ENCODE peak calls at places on chromosomes 7 and 10, in six cellular contexts. One of them, this sample, is unnamed.

GRCh38 chr7:95840953-95841950 is 68.9 kb downstream of the DYNC1I1 start:
- DNase-seq in RWPE1: peak; percentile 17
- DNase-seq in lower leg skin: no peak
- DNase-seq in tibial artery: no peak
- DNase-seq in omental fat pad: no peak
- DNase-seq in GM13977: peak; percentile 50
- DNase-seq in this sample: peak; percentile 1

GRCh38 chr10:93445097-93445960 is 36.8 kb downstream of the MYOF start:
- DNase-seq in RWPE1: peak; percentile 97
- DNase-seq in lower leg skin: peak; percentile 96
- DNase-seq in tibial artery: peak; percentile 98
- DNase-seq in omental fat pad: peak; percentile 86
- DNase-seq in GM13977: no peak
- DNase-seq in this sample: no peak

GRCh38 chr7:6272481-6273323 is at the start of gene CYTH3:
- DNase-seq in RWPE1: peak; percentile 97
- DNase-seq in lower leg skin: peak; percentile 95
- DNase-seq in tibial artery: peak; percentile 66
- DNase-seq in omental fat pad: peak; percentile 37
- DNase-seq in GM13977: peak; percentile 99
- DNase-seq in this sample: peak; percentile 87

GRCh38 chr10:860519-860918 is 71.0 kb downstream of the LARP4B start:
- DNase-seq in RWPE1: no peak
- DNase-seq in lower leg skin: no peak
- DNase-seq in tibial artery: no peak
- DNase-seq in omental fat pad: no peak
- DNase-seq in GM13977: no peak
- DNase-seq in this sample: no peak

GRCh38 chr10:70038926-70039325 is 13.7 kb upstream of the MACROH2A2 start:
- DNase-seq in RWPE1: no peak
- DNase-seq in lower leg skin: no peak
- DNase-seq in tibial artery: no peak
- DNase-seq in omental fat pad: no peak
- DNase-seq in GM13977: no peak
- DNase-seq in this sample: no peak

GRCh38 chr7:57354195-57354594 is 95.8 kb upstream of the ZNF716 start:
- DNase-seq in RWPE1: no peak
- DNase-seq in lower leg skin: no peak
- DNase-seq in tibial artery: no peak
- DNase-seq in omental fat pad: no peak
- DNase-seq in GM13977: no peak
- DNase-seq in this sample: no peak

GRCh38 chr7:65250697-65251395 is 122.8 kb upstream of the ZNF92 start:
- DNase-seq in RWPE1: no peak
- DNase-seq in lower leg skin: peak; percentile 58
- DNase-seq in tibial artery: no peak
- DNase-seq in omental fat pad: no peak
- DNase-seq in GM13977: no peak
- DNase-seq in this sample: no peak

GRCh38 chr7:158710651-158711102 is 6.1 kb upstream of the NCAPG2 start:
- DNase-seq in RWPE1: no peak
- DNase-seq in lower leg skin: no peak
- DNase-seq in tibial artery: no peak
- DNase-seq in omental fat pad: no peak
- DNase-seq in GM13977: no peak
- DNase-seq in this sample: no peak

GRCh38 chr10:129677377-129677927 is 210.4 kb downstream of the MGMT start:
- DNase-seq in RWPE1: no peak
- DNase-seq in lower leg skin: no peak
- DNase-seq in tibial artery: no peak
- DNase-seq in omental fat pad: no peak
- DNase-seq in GM13977: no peak
- DNase-seq in this sample: no peak

GRCh38 chr10:125217986-125218675 is 57.8 kb upstream of the CTBP2 start:
- DNase-seq in RWPE1: peak; percentile 88
- DNase-seq in lower leg skin: peak; percentile 64
- DNase-seq in tibial artery: no peak
- DNase-seq in omental fat pad: no peak
- DNase-seq in GM13977: no peak
- DNase-seq in this sample: no peak

GRCh38 chr7:77442631-77443420 is 26.7 kb upstream of the GSAP start:
- DNase-seq in RWPE1: peak; percentile 34
- DNase-seq in lower leg skin: no peak
- DNase-seq in tibial artery: no peak
- DNase-seq in omental fat pad: no peak
- DNase-seq in GM13977: no peak
- DNase-seq in this sample: no peak

GRCh38 chr10:21134645-21135395 is 237.7 kb upstream of the NEBL start:
- DNase-seq in RWPE1: peak; percentile 52
- DNase-seq in lower leg skin: no peak
- DNase-seq in tibial artery: no peak
- DNase-seq in omental fat pad: no peak
- DNase-seq in GM13977: no peak
- DNase-seq in this sample: no peak

GRCh38 chr7:99380032-99380822 is 5.7 kb downstream of the ARPC1B start:
- DNase-seq in RWPE1: peak; percentile 36
- DNase-seq in lower leg skin: no peak
- DNase-seq in tibial artery: peak; percentile 54
- DNase-seq in omental fat pad: no peak
- DNase-seq in GM13977: peak; percentile 76
- DNase-seq in this sample: peak; percentile 86

GRCh38 chr7:47384755-47385475 is 197.0 kb downstream of the TNS3 start:
- DNase-seq in RWPE1: no peak
- DNase-seq in lower leg skin: peak; percentile 71
- DNase-seq in tibial artery: no peak
- DNase-seq in omental fat pad: no peak
- DNase-seq in GM13977: no peak
- DNase-seq in this sample: no peak

GRCh38 chr10:61959814-61960213 is 58.3 kb downstream of the ARID5B start:
- DNase-seq in RWPE1: no peak
- DNase-seq in lower leg skin: no peak
- DNase-seq in tibial artery: no peak
- DNase-seq in omental fat pad: no peak
- DNase-seq in GM13977: no peak
- DNase-seq in this sample: no peak

GRCh38 chr10:34305189-34305588 is 509.9 kb downstream of the PARD3 start:
- DNase-seq in RWPE1: peak; percentile 47
- DNase-seq in lower leg skin: no peak
- DNase-seq in tibial artery: no peak
- DNase-seq in omental fat pad: no peak
- DNase-seq in GM13977: peak; percentile 21
- DNase-seq in this sample: peak; percentile 45

GRCh38 chr10:131862548-131862947 is 38.3 kb upstream of the PPP2R2D start:
- DNase-seq in RWPE1: no peak
- DNase-seq in lower leg skin: no peak
- DNase-seq in tibial artery: no peak
- DNase-seq in omental fat pad: no peak
- DNase-seq in GM13977: no peak
- DNase-seq in this sample: no peak

GRCh38 chr7:44286182-44286617 is 39.2 kb downstream of the CAMK2B start:
- DNase-seq in RWPE1: no peak
- DNase-seq in lower leg skin: peak; percentile 70
- DNase-seq in tibial artery: no peak
- DNase-seq in omental fat pad: no peak
- DNase-seq in GM13977: no peak
- DNase-seq in this sample: no peak

GRCh38 chr10:43594944-43595589 is 11.2 kb upstream of the ZNF485 start:
- DNase-seq in RWPE1: no peak
- DNase-seq in lower leg skin: no peak
- DNase-seq in tibial artery: no peak
- DNase-seq in omental fat pad: no peak
- DNase-seq in GM13977: peak; percentile 56
- DNase-seq in this sample: peak; percentile 63

GRCh38 chr7:2049111-2049781 is 183.5 kb downstream of the MAD1L1 start:
- DNase-seq in RWPE1: no peak
- DNase-seq in lower leg skin: no peak
- DNase-seq in tibial artery: no peak
- DNase-seq in omental fat pad: no peak
- DNase-seq in GM13977: no peak
- DNase-seq in this sample: no peak

GRCh38 chr7:114084381-114085312 is 165.8 kb upstream of the PPP1R3A start:
- DNase-seq in RWPE1: peak; percentile 5
- DNase-seq in lower leg skin: peak; percentile 88
- DNase-seq in tibial artery: peak; percentile 28
- DNase-seq in omental fat pad: no peak
- DNase-seq in GM13977: no peak
- DNase-seq in this sample: peak; percentile 54

GRCh38 chr10:3783721-3784432 is 1.1 kb downstream of the KLF6 start:
- DNase-seq in RWPE1: no peak
- DNase-seq in lower leg skin: peak; percentile 94
- DNase-seq in tibial artery: peak; percentile 61
- DNase-seq in omental fat pad: no peak
- DNase-seq in GM13977: no peak
- DNase-seq in this sample: no peak

GRCh38 chr7:106568680-106569499 is 92.1 kb downstream of the CCDC71L start:
- DNase-seq in RWPE1: peak; percentile 77
- DNase-seq in lower leg skin: no peak
- DNase-seq in tibial artery: peak; percentile 28
- DNase-seq in omental fat pad: no peak
- DNase-seq in GM13977: no peak
- DNase-seq in this sample: no peak

GRCh38 chr10:48770558-48771089 is 86.0 kb downstream of the WDFY4 start:
- DNase-seq in RWPE1: no peak
- DNase-seq in lower leg skin: no peak
- DNase-seq in tibial artery: no peak
- DNase-seq in omental fat pad: no peak
- DNase-seq in GM13977: no peak
- DNase-seq in this sample: no peak

GRCh38 chr7:113831509-113831908 is 87.3 kb downstream of the PPP1R3A start:
- DNase-seq in RWPE1: no peak
- DNase-seq in lower leg skin: no peak
- DNase-seq in tibial artery: no peak
- DNase-seq in omental fat pad: no peak
- DNase-seq in GM13977: no peak
- DNase-seq in this sample: no peak

GRCh38 chr7:78542981-78543380 is 744.4 kb downstream of the PHTF2 start:
- DNase-seq in RWPE1: no peak
- DNase-seq in lower leg skin: no peak
- DNase-seq in tibial artery: no peak
- DNase-seq in omental fat pad: no peak
- DNase-seq in GM13977: no peak
- DNase-seq in this sample: no peak

GRCh38 chr10:34145751-34146150 is 669.3 kb downstream of the PARD3 start:
- DNase-seq in RWPE1: no peak
- DNase-seq in lower leg skin: no peak
- DNase-seq in tibial artery: no peak
- DNase-seq in omental fat pad: no peak
- DNase-seq in GM13977: no peak
- DNase-seq in this sample: no peak

DNA sequence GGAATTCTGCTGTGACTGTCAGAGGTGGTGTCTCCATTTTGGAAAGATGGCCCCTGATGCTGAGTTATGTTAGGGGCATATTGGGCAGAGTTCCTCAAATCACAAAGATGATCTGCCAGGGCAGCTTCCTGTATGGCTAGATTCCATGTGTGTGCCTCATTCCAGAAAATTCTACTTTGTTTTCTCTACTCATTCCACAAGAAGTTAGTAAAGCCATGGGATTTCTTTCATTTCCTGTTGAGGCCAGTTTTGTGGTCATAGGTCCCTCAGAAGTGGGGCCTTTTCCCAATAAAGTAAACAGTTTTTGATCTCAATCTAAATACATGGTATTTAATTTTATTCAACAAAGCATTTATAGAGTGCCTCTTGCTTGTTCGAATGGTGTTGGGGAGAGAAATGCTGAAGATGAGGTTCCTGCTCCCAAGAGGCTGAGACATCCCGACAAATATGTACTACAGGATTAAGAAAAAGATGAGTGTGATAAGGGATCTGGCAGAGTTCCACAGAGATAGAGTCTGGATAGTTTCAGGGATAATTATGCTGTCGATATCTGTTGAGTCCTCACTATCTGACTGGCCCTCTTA is 33.0 kb downstream of the MINDY4 start:
- DNase-seq in RWPE1: peak; percentile 36
- DNase-seq in lower leg skin: no peak
- DNase-seq in tibial artery: no peak
- DNase-seq in omental fat pad: no peak
- DNase-seq in GM13977: no peak
- DNase-seq in this sample: no peak
- TF ChIP-seq CTCF in RWPE1: no peak
- TF ChIP-seq CTCF in lower leg skin: no peak
- TF ChIP-seq CTCF in tibial artery: no peak
- TF ChIP-seq CTCF in omental fat pad: no peak
- TF ChIP-seq CTCF in GM13977: no peak
- TF ChIP-seq CTCF in this sample: no peak

DNA sequence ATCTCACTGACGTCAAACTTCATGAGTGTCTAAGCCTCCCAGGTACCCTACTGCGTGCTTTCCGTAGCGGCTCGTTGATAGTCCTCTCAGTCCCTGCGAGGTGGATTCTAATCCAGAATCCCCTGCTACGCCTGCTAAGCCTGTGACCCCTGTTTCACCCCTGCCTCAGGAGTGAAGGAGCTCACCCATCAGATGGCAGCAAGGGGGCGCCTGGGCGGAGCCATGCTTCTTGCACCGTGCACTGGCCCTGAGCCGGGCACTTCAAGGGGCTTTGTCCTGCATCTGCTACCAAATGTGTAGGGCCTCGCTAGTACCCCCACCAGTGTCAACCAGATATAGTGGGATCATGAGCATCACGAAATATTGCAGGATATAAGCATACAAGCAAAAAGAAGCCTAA is 918 bp upstream of the STRA8 start:
- DNase-seq in RWPE1: no peak
- DNase-seq in lower leg skin: peak; percentile 78
- DNase-seq in tibial artery: no peak
- DNase-seq in omental fat pad: no peak
- DNase-seq in GM13977: peak; percentile 3
- DNase-seq in this sample: no peak
- TF ChIP-seq CTCF in RWPE1: peak; percentile 26
- TF ChIP-seq CTCF in lower leg skin: no peak
- TF ChIP-seq CTCF in tibial artery: no peak
- TF ChIP-seq CTCF in omental fat pad: no peak
- TF ChIP-seq CTCF in GM13977: peak; percentile 40
- TF ChIP-seq CTCF in this sample: peak; percentile 52

GRCh38 chr10:101050206-101051069 is 11.4 kb upstream of the KAZALD1 start:
- DNase-seq in RWPE1: peak; percentile 70
- DNase-seq in lower leg skin: peak; percentile 90
- DNase-seq in tibial artery: no peak
- DNase-seq in omental fat pad: no peak
- DNase-seq in GM13977: peak; percentile 86
- DNase-seq in this sample: peak; percentile 72
- TF ChIP-seq CTCF in RWPE1: peak; percentile 92
- TF ChIP-seq CTCF in lower leg skin: no peak
- TF ChIP-seq CTCF in tibial artery: peak; percentile 83
- TF ChIP-seq CTCF in omental fat pad: no peak
- TF ChIP-seq CTCF in GM13977: peak; percentile 81
- TF ChIP-seq CTCF in this sample: peak; percentile 90

DNA sequence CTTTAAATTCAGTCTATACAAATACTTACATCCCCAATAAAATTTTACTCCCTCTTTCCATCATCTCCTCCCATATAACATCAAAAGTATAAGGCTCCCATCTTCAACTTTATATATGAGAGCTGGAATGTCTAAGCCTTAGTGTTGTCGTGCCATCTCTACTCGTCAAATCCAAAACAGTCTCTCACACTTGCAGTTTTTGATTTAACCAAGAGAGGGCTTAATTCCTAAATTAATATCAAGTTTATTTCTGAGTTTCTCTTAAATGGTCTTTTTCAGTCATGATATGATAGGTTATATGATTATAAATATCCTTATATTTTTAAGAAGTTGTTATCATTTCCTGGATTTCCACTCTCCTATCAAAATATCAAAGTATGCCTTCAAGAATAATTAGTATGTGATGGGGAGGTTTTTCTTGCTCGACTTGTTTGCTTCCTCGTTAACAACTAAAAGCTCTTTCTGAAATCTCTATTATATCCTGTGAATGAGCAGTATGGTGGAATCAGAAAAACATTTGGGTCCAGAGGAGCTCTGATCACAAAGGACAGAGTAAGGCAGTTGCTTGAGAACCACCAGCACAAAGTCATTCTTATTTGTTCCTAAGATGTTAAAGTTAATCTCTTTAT is 12.5 kb upstream of the LIPK start:
- DNase-seq in RWPE1: no peak
- DNase-seq in lower leg skin: no peak
- DNase-seq in tibial artery: no peak
- DNase-seq in omental fat pad: no peak
- DNase-seq in GM13977: no peak
- DNase-seq in this sample: no peak
- TF ChIP-seq CTCF in RWPE1: peak; percentile 31
- TF ChIP-seq CTCF in lower leg skin: no peak
- TF ChIP-seq CTCF in tibial artery: no peak
- TF ChIP-seq CTCF in omental fat pad: no peak
- TF ChIP-seq CTCF in GM13977: no peak
- TF ChIP-seq CTCF in this sample: no peak

This sample was measured in GM06990.